ENCODE peak calls at places on chromosomes 1 and 21, in five cellular contexts. One of them, this sample, is unnamed.
A peak's percentile ranks its signal among the peaks of the same experiment; 100 is the strongest.

GRCh38 chr1:204974326-204974725 is 68.7 kb upstream of the CNTN2 start:
- DNase-seq in hepatocyte: no peak
- DNase-seq in MM.1S: no peak
- DNase-seq in left lung: no peak
- DNase-seq in effector memory CD4-positive, alpha-beta T cell: no peak
- DNase-seq in this sample: no peak

GRCh38 chr1:35264861-35265260 is 3.6 kb upstream of the ZMYM4 start:
- DNase-seq in hepatocyte: no peak
- DNase-seq in MM.1S: no peak
- DNase-seq in left lung: no peak
- DNase-seq in effector memory CD4-positive, alpha-beta T cell: no peak
- DNase-seq in this sample: no peak

GRCh38 chr1:82387070-82387366 is 586.3 kb downstream of the ADGRL2 start:
- DNase-seq in hepatocyte: no peak
- DNase-seq in MM.1S: no peak
- DNase-seq in left lung: no peak
- DNase-seq in effector memory CD4-positive, alpha-beta T cell: no peak
- DNase-seq in this sample: no peak

GRCh38 chr1:145946477-145946986 is 11.3 kb downstream of the LIX1L start:
- DNase-seq in hepatocyte: no peak
- DNase-seq in MM.1S: no peak
- DNase-seq in left lung: no peak
- DNase-seq in effector memory CD4-positive, alpha-beta T cell: no peak
- DNase-seq in this sample: no peak

GRCh38 chr1:209790286-209791193 is 6.2 kb upstream of the C1orf74 start:
- DNase-seq in hepatocyte: peak; percentile 53
- DNase-seq in MM.1S: no peak
- DNase-seq in left lung: no peak
- DNase-seq in effector memory CD4-positive, alpha-beta T cell: no peak
- DNase-seq in this sample: no peak

GRCh38 chr1:220321758-220322157 is 49.5 kb upstream of the RAB3GAP2 start:
- DNase-seq in hepatocyte: no peak
- DNase-seq in MM.1S: no peak
- DNase-seq in left lung: no peak
- DNase-seq in effector memory CD4-positive, alpha-beta T cell: no peak
- DNase-seq in this sample: no peak

GRCh38 chr1:229192031-229192430 is 78.9 kb upstream of the RAB4A start:
- DNase-seq in hepatocyte: no peak
- DNase-seq in MM.1S: no peak
- DNase-seq in left lung: no peak
- DNase-seq in effector memory CD4-positive, alpha-beta T cell: no peak
- DNase-seq in this sample: no peak

GRCh38 chr1:235875236-235875635 is 8.5 kb upstream of the LYST start:
- DNase-seq in hepatocyte: no peak
- DNase-seq in MM.1S: no peak
- DNase-seq in left lung: no peak
- DNase-seq in effector memory CD4-positive, alpha-beta T cell: no peak
- DNase-seq in this sample: no peak

GRCh38 chr1:9326596-9326995 is 33.9 kb downstream of the SPSB1 start:
- DNase-seq in hepatocyte: peak; percentile 66
- DNase-seq in MM.1S: no peak
- DNase-seq in left lung: no peak
- DNase-seq in effector memory CD4-positive, alpha-beta T cell: no peak
- DNase-seq in this sample: no peak

GRCh38 chr1:83497563-83497962 is 501.4 kb downstream of the TTLL7 start:
- DNase-seq in hepatocyte: no peak
- DNase-seq in MM.1S: no peak
- DNase-seq in left lung: no peak
- DNase-seq in effector memory CD4-positive, alpha-beta T cell: no peak
- DNase-seq in this sample: no peak

GRCh38 chr1:5991784-5992033 is 516 bp downstream of the NPHP4 start:
- DNase-seq in hepatocyte: no peak
- DNase-seq in MM.1S: no peak
- DNase-seq in left lung: no peak
- DNase-seq in effector memory CD4-positive, alpha-beta T cell: no peak
- DNase-seq in this sample: no peak

GRCh38 chr1:212218911-212219310 is 66.3 kb upstream of the PPP2R5A start:
- DNase-seq in hepatocyte: no peak
- DNase-seq in MM.1S: peak; percentile 60
- DNase-seq in left lung: no peak
- DNase-seq in effector memory CD4-positive, alpha-beta T cell: no peak
- DNase-seq in this sample: no peak

GRCh38 chr1:209675567-209676154 is 449 bp downstream of the G0S2 start:
- DNase-seq in hepatocyte: peak; percentile 37
- DNase-seq in MM.1S: no peak
- DNase-seq in left lung: peak; percentile 46
- DNase-seq in effector memory CD4-positive, alpha-beta T cell: no peak
- DNase-seq in this sample: no peak

GRCh38 chr1:42950146-42950480 is 8.6 kb downstream of the SLC2A1 start:
- DNase-seq in hepatocyte: no peak
- DNase-seq in MM.1S: no peak
- DNase-seq in left lung: no peak
- DNase-seq in effector memory CD4-positive, alpha-beta T cell: no peak
- DNase-seq in this sample: no peak

GRCh38 chr1:153775432-153776311 is 465 bp downstream of the SLC27A3 start:
- DNase-seq in hepatocyte: peak; percentile 91
- DNase-seq in MM.1S: peak; percentile 85
- DNase-seq in left lung: peak; percentile 71
- DNase-seq in effector memory CD4-positive, alpha-beta T cell: peak; percentile 48
- DNase-seq in this sample: peak; percentile 70

GRCh38 chr1:204441558-204441957 is 29.9 kb upstream of the PPP1R15B start:
- DNase-seq in hepatocyte: no peak
- DNase-seq in MM.1S: no peak
- DNase-seq in left lung: no peak
- DNase-seq in effector memory CD4-positive, alpha-beta T cell: no peak
- DNase-seq in this sample: no peak

GRCh38 chr1:205424881-205425635 is 3.2 kb upstream of the LEMD1 start:
- DNase-seq in hepatocyte: no peak
- DNase-seq in MM.1S: no peak
- DNase-seq in left lung: no peak
- DNase-seq in effector memory CD4-positive, alpha-beta T cell: no peak
- DNase-seq in this sample: no peak

GRCh38 chr1:222926566-222926965 is 111.7 kb downstream of the DISP1 start:
- DNase-seq in hepatocyte: no peak
- DNase-seq in MM.1S: no peak
- DNase-seq in left lung: no peak
- DNase-seq in effector memory CD4-positive, alpha-beta T cell: no peak
- DNase-seq in this sample: no peak

GRCh38 chr21:41901099-41901498 is 22.0 kb upstream of the PRDM15 start:
- DNase-seq in hepatocyte: no peak
- DNase-seq in MM.1S: no peak
- DNase-seq in left lung: no peak
- DNase-seq in effector memory CD4-positive, alpha-beta T cell: no peak
- DNase-seq in this sample: no peak

GRCh38 chr1:111475706-111476105 is 1.9 kb downstream of the C1orf162 start:
- DNase-seq in hepatocyte: no peak
- DNase-seq in MM.1S: no peak
- DNase-seq in left lung: no peak
- DNase-seq in effector memory CD4-positive, alpha-beta T cell: no peak
- DNase-seq in this sample: no peak

GRCh38 chr21:30268608-30269197 is 14.0 kb downstream of the KRTAP24-1 start:
- DNase-seq in hepatocyte: peak; percentile 23
- DNase-seq in MM.1S: peak; percentile 34
- DNase-seq in left lung: no peak
- DNase-seq in effector memory CD4-positive, alpha-beta T cell: no peak
- DNase-seq in this sample: no peak

GRCh38 chr1:2288308-2288707 is 60.2 kb downstream of the SKI start:
- DNase-seq in hepatocyte: no peak
- DNase-seq in MM.1S: no peak
- DNase-seq in left lung: no peak
- DNase-seq in effector memory CD4-positive, alpha-beta T cell: no peak
- DNase-seq in this sample: no peak

DNA sequence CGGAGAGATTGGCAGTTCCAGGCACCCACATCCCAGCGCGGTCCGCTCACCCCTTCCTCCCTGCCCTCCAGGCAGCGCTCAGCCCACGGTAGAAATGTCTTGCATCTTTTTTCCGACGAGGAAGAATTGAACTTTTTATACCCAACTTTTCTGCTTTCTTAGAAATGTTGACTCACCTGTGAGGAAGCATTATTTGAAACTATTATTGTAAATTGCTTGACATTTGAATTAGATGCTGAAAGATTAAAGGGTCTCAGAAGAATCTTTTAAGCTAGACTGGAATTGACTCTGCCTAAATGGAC is 912 bp upstream of the SIPA1L2 start:
- DNase-seq in hepatocyte: no peak
- DNase-seq in MM.1S: no peak
- DNase-seq in left lung: no peak
- DNase-seq in effector memory CD4-positive, alpha-beta T cell: no peak
- DNase-seq in this sample: no peak
- H3K27ac ChIP-seq in hepatocyte: peak overlapping the region; percentile 93
- H3K27ac ChIP-seq in MM.1S: no peak overlapping the region
- H3K27ac ChIP-seq in left lung: peak overlapping the region; percentile 93
- H3K27ac ChIP-seq in effector memory CD4-positive, alpha-beta T cell: no peak overlapping the region
- H3K27ac ChIP-seq in this sample: no peak overlapping the region

GRCh38 chr1:26277261-26277661 is 2.6 kb upstream of the SH3BGRL3 start:
- DNase-seq in hepatocyte: peak; percentile 75
- DNase-seq in MM.1S: no peak
- DNase-seq in left lung: peak; percentile 43
- DNase-seq in effector memory CD4-positive, alpha-beta T cell: no peak
- DNase-seq in this sample: no peak
- H3K4me1 ChIP-seq in hepatocyte: peaks cover 58% of the 10 kb centered on the region
- H3K4me1 ChIP-seq in MM.1S: peaks cover 16% of the 10 kb centered on the region
- H3K4me1 ChIP-seq in left lung: peaks cover 50% of the 10 kb centered on the region
- H3K4me1 ChIP-seq in effector memory CD4-positive, alpha-beta T cell: peaks cover 64% of the 10 kb centered on the region
- H3K4me1 ChIP-seq in this sample: peaks cover 62% of the 10 kb centered on the region

GRCh38 chr1:77605246-77606026 is 77.0 kb downstream of the ZZZ3 start:
- DNase-seq in hepatocyte: peak; percentile 4
- DNase-seq in MM.1S: no peak
- DNase-seq in left lung: peak; percentile 88
- DNase-seq in effector memory CD4-positive, alpha-beta T cell: no peak
- DNase-seq in this sample: no peak
- H3K27ac ChIP-seq in hepatocyte: no peak overlapping the region
- H3K27ac ChIP-seq in MM.1S: no peak overlapping the region
- H3K27ac ChIP-seq in left lung: no peak overlapping the region
- H3K27ac ChIP-seq in effector memory CD4-positive, alpha-beta T cell: no peak overlapping the region
- H3K27ac ChIP-seq in this sample: no peak overlapping the region

GRCh38 chr1:198171667-198172294 is 15.0 kb downstream of the NEK7 start:
- DNase-seq in hepatocyte: no peak
- DNase-seq in MM.1S: no peak
- DNase-seq in left lung: no peak
- DNase-seq in effector memory CD4-positive, alpha-beta T cell: no peak
- DNase-seq in this sample: no peak
- H3K4me1 ChIP-seq in hepatocyte: peaks cover 46% of the 10 kb centered on the region
- H3K4me1 ChIP-seq in MM.1S: no peaks in the 10 kb centered on the region
- H3K4me1 ChIP-seq in left lung: peaks cover 42% of the 10 kb centered on the region
- H3K4me1 ChIP-seq in effector memory CD4-positive, alpha-beta T cell: peaks cover 49% of the 10 kb centered on the region
- H3K4me1 ChIP-seq in this sample: peaks cover 96% of the 10 kb centered on the region

GRCh38 chr1:178931843-178932551 is 61.1 kb upstream of the ANGPTL1 start:
- DNase-seq in hepatocyte: peak; percentile 73
- DNase-seq in MM.1S: no peak
- DNase-seq in left lung: no peak
- DNase-seq in effector memory CD4-positive, alpha-beta T cell: no peak
- DNase-seq in this sample: no peak
- H3K27ac ChIP-seq in hepatocyte: peak overlapping the region; percentile 78
- H3K27ac ChIP-seq in MM.1S: no peak overlapping the region
- H3K27ac ChIP-seq in left lung: peak overlapping the region; percentile 70
- H3K27ac ChIP-seq in effector memory CD4-positive, alpha-beta T cell: no peak overlapping the region
- H3K27ac ChIP-seq in this sample: no peak overlapping the region

GRCh38 chr21:38377165-38378093 is 120.6 kb downstream of the KCNJ15 start:
- DNase-seq in hepatocyte: no peak
- DNase-seq in MM.1S: no peak
- DNase-seq in left lung: no peak
- DNase-seq in effector memory CD4-positive, alpha-beta T cell: no peak
- DNase-seq in this sample: no peak

GRCh38 chr21:38376235-38376634 is 119.4 kb downstream of the KCNJ15 start:
- DNase-seq in hepatocyte: no peak
- DNase-seq in MM.1S: no peak
- DNase-seq in left lung: peak; percentile 57
- DNase-seq in effector memory CD4-positive, alpha-beta T cell: no peak
- DNase-seq in this sample: no peak

GRCh38 chr21:38380391-38381137 is 117.7 kb downstream of the ERG start:
- DNase-seq in hepatocyte: no peak
- DNase-seq in MM.1S: no peak
- DNase-seq in left lung: no peak
- DNase-seq in effector memory CD4-positive, alpha-beta T cell: no peak
- DNase-seq in this sample: no peak

GRCh38 chr21:38376693-38377092 is 119.9 kb downstream of the KCNJ15 start:
- DNase-seq in hepatocyte: no peak
- DNase-seq in MM.1S: no peak
- DNase-seq in left lung: no peak
- DNase-seq in effector memory CD4-positive, alpha-beta T cell: no peak
- DNase-seq in this sample: no peak

GRCh38 chr21:38379171-38379570 is 119.1 kb downstream of the ERG start:
- DNase-seq in hepatocyte: no peak
- DNase-seq in MM.1S: no peak
- DNase-seq in left lung: no peak
- DNase-seq in effector memory CD4-positive, alpha-beta T cell: no peak
- DNase-seq in this sample: no peak
- H3K4me1 ChIP-seq in hepatocyte: no peaks in the 10 kb centered on the region
- H3K4me1 ChIP-seq in MM.1S: no peaks in the 10 kb centered on the region
- H3K4me1 ChIP-seq in left lung: no peaks in the 10 kb centered on the region
- H3K4me1 ChIP-seq in effector memory CD4-positive, alpha-beta T cell: no peaks in the 10 kb centered on the region
- H3K4me1 ChIP-seq in this sample: no peaks in the 10 kb centered on the region

This sample was measured in CD8-positive, alpha-beta memory T cell.